ENCODE peak calls at places on chromosomes 6 and 20, in six cellular contexts. Q, I, V, O, N and H are unnamed samples.
A peak's percentile ranks its signal among the peaks of the same experiment; 100 is the strongest.

GRCh38 chr20:29497261-29497671 is 1760.2 kb upstream of the DEFB115 start:
- DNase-seq in Q (no peak), I (no peak), V (no peak), O (peak; percentile 56), N (no peak), H (no peak)

GRCh38 chr6:62283828-62284411 is 2.1 kb downstream of the KHDRBS2 start:
- DNase-seq in Q (no peak), I (no peak), V (no peak), O (no peak), N (peak; percentile 0), H (no peak)

GRCh38 chr6:169689247-169689646 is 12.6 kb downstream of the WDR27 start:
- DNase-seq in Q (no peak), I (no peak), V (no peak), O (no peak), N (peak; percentile 95), H (no peak)

GRCh38 chr6:109767961-109768360 is 76.9 kb downstream of the FIG4 start:
- DNase-seq in Q (no peak), I (no peak), V (no peak), O (no peak), N (peak; percentile 73), H (no peak)

GRCh38 chr20:51735728-51736600 is 32.2 kb downstream of the ATP9A start:
- DNase-seq in Q (no peak), I (no peak), V (no peak), O (no peak), N (no peak), H (no peak)

GRCh38 chr6:32252326-32253009 is 28.6 kb upstream of the NOTCH4 start:
- DNase-seq in Q (no peak), I (no peak), V (no peak), O (no peak), N (peak; percentile 7), H (no peak)

GRCh38 chr20:17357238-17357637 is 130.4 kb downstream of the PCSK2 start:
- DNase-seq in Q (no peak), I (no peak), V (no peak), O (no peak), N (no peak), H (no peak)

GRCh38 chr20:35823147-35823546 is 51.3 kb downstream of the PHF20 start:
- DNase-seq in Q (no peak), I (no peak), V (no peak), O (no peak), N (peak; percentile 67), H (no peak)

GRCh38 chr20:37201827-37202162 is 22.4 kb upstream of the MROH8 start:
- DNase-seq in Q (no peak), I (no peak), V (no peak), O (no peak), N (no peak), H (no peak)

GRCh38 chr20:36051318-36052116 is 83.1 kb downstream of the CNBD2 start:
- DNase-seq in Q (no peak), I (no peak), V (no peak), O (peak; percentile 16), N (no peak), H (no peak)

GRCh38 chr6:52390361-52390727 is 28.4 kb downstream of the PAQR8 start:
- DNase-seq in Q (no peak), I (no peak), V (no peak), O (no peak), N (peak; percentile 80), H (peak; percentile 47)

GRCh38 chr20:17345321-17345720 is 118.5 kb downstream of the PCSK2 start:
- DNase-seq in Q (no peak), I (no peak), V (no peak), O (no peak), N (no peak), H (no peak)

GRCh38 chr6:150448221-150448620 is 79.4 kb downstream of the IYD start:
- DNase-seq in Q (no peak), I (no peak), V (no peak), O (no peak), N (no peak), H (no peak)

GRCh38 chr6:104402572-104402971 is 457.1 kb downstream of the HACE1 start:
- DNase-seq in Q (no peak), I (no peak), V (no peak), O (no peak), N (no peak), H (no peak)

GRCh38 chr6:105917038-105917695 is 169.0 kb upstream of the PRDM1 start:
- DNase-seq in Q (no peak), I (no peak), V (no peak), O (no peak), N (no peak), H (no peak)

GRCh38 chr6:57013501-57013900 is 33.0 kb upstream of the KIAA1586 start:
- DNase-seq in Q (no peak), I (no peak), V (no peak), O (no peak), N (peak; percentile 85), H (no peak)

GRCh38 chr20:25238319-25239037 is 9.4 kb upstream of the PYGB start:
- DNase-seq in Q (no peak), I (no peak), V (no peak), O (no peak), N (peak; percentile 65), H (no peak)

GRCh38 chr6:43171284-43172126 is 436 bp downstream of the SRF start:
- DNase-seq in Q (no peak), I (no peak), V (peak; percentile 33), O (no peak), N (no peak), H (peak; percentile 39)

GRCh38 chr6:34544052-34544604 is 12.0 kb downstream of the SPDEF start:
- DNase-seq in Q (no peak), I (no peak), V (no peak), O (no peak), N (no peak), H (no peak)

GRCh38 chr6:139230421-139230840 is 61.4 kb downstream of the TXLNB start:
- DNase-seq in Q (no peak), I (no peak), V (no peak), O (no peak), N (peak; percentile 62), H (no peak)

GRCh38 chr6:165689699-165690098 is 26.7 kb upstream of the PDE10A start:
- DNase-seq in Q (no peak), I (no peak), V (no peak), O (no peak), N (no peak), H (no peak)
- TF ChIP-seq CTCF in Q (no peak), I (no peak), V (no peak), O (no peak), N (no peak), H (no peak)

GRCh38 chr20:50100552-50100951 is 12.4 kb downstream of the UBE2V1 start:
- DNase-seq in Q (no peak), I (no peak), V (no peak), O (no peak), N (peak; percentile 21), H (no peak)
- H3K27ac ChIP-seq in Q (no peak overlapping the region), I (no peak overlapping the region), V (no peak overlapping the region), O (no peak overlapping the region), N (no peak overlapping the region), H (no peak overlapping the region)

GRCh38 chr6:167575201-167575696 is 250.4 kb downstream of the TTLL2 start:
- DNase-seq in Q (peak; percentile 28), I (no peak), V (no peak), O (no peak), N (no peak), H (no peak)
- TF ChIP-seq CTCF in Q (no peak), I (no peak), V (no peak), O (no peak), N (no peak), H (no peak)

DNA sequence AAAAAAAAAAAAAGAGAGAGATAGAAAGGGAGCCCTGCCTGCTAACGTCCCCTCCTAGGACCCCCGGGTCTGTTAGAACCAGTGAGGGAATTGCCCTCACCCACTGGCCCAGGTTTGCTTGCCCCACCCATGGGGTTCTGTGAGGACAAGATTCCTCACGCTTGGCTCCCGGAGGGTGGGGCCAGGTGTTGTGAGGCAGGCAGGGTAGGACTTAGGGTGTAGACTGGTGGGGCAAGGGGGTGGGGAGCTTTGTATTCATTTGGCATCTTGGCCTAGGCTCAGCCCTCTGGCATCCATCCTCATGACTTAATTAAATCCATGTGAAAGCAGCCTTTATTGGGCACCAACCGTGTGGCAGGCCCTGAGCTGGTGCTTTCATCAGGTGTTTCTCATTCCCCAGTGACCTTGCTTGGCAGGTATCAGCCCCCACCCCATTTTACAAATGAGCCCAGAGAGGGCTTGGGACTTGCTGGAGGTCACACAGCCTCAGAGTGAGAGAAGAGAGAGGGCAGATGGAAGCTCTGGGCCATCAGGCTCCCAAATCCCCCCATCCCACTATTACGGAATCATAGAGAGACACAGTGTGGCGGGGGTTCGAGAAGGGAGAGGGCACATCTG is 19.0 kb downstream of the RAB44 start:
- DNase-seq in Q (no peak), I (no peak), V (no peak), O (no peak), N (no peak), H (no peak)
- H3K27ac ChIP-seq in Q (no peak overlapping the region), I (no peak overlapping the region), V (no peak overlapping the region), O (no peak overlapping the region), N (no peak overlapping the region), H (no peak overlapping the region)

GRCh38 chr6:108142240-108142639 is 23.6 kb upstream of the NR2E1 start:
- DNase-seq in Q (no peak), I (no peak), V (no peak), O (no peak), N (no peak), H (no peak)

GRCh38 chr6:108145639-108146038 is 20.2 kb upstream of the NR2E1 start:
- DNase-seq in Q (no peak), I (no peak), V (no peak), O (no peak), N (no peak), H (no peak)
- TF ChIP-seq CTCF in Q (no peak), I (no peak), V (no peak), O (peak; percentile 1), N (no peak), H (no peak)

GRCh38 chr20:49889245-49889942 is 25.9 kb downstream of the SPATA2 start:
- DNase-seq in Q (no peak), I (no peak), V (no peak), O (no peak), N (no peak), H (no peak)
- H3K27ac ChIP-seq in Q (peak overlapping the region; percentile 29), I (peak overlapping the region; percentile 70), V (no peak overlapping the region), O (no peak overlapping the region), N (no peak overlapping the region), H (no peak overlapping the region)

DNA sequence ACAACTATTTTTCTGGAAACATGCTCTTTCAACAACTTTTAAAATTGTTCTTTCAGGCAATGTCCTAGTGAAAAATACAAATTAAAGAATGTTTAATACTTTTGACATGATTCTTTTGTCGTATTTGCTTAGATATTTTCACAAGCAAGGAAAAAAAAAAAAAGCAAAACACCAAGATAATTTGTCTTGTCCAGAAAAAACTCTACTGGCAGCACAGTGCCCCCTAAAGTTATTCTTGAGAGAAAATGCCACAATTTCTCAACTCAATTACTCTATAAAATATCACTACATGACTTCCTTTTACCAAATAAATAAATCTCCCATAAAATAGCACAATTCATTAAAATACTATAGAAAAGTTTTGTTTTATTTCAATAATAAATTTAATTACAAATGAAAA is 652.5 kb upstream of the EPHA7 start:
- DNase-seq in Q (no peak), I (no peak), V (no peak), O (no peak), N (no peak), H (no peak)
- TF ChIP-seq CTCF in Q (no peak), I (no peak), V (no peak), O (no peak), N (no peak), H (no peak)

GRCh38 chr6:111803384-111803783 is 69.9 kb downstream of the FYN start:
- DNase-seq in Q (no peak), I (no peak), V (no peak), O (no peak), N (no peak), H (no peak)
- H3K27ac ChIP-seq in Q (no peak overlapping the region), I (no peak overlapping the region), V (no peak overlapping the region), O (no peak overlapping the region), N (no peak overlapping the region), H (peak overlapping the region; percentile 16)